ENCODE peak calls at places on chromosomes 4 and X, in six cellular contexts. K is fibroblast of mammary gland, O is AG09309, C is pancreas, U is lower leg skin, J is GM23338. A is an unnamed sample.
A peak's percentile ranks its signal among the peaks of the same experiment; 100 is the strongest.

GRCh38 chr4:145679991-145680455 is at the start of gene C4orf51:
- DNase-seq in K (peak; percentile 73), O (peak; percentile 23), C (no peak), U (no peak), J (no peak), A (peak; percentile 26)

GRCh38 chr4:70734168-70734954 is 12.6 kb downstream of the RUFY3 start:
- DNase-seq in K (peak; percentile 55), O (no peak), C (no peak), U (no peak), J (no peak), A (peak; percentile 60)

GRCh38 chr4:3239998-3240920 is 8.7 kb upstream of the MSANTD1 start:
- DNase-seq in K (no peak), O (no peak), C (peak; percentile 84), U (no peak), J (no peak), A (no peak)

GRCh38 chr4:52510939-52511583 is 148.0 kb downstream of the USP46 start:
- DNase-seq in K (no peak), O (no peak), C (no peak), U (no peak), J (no peak), A (no peak)

GRCh38 chr4:138595731-138596465 is 353.7 kb upstream of the SLC7A11 start:
- DNase-seq in K (peak; percentile 25), O (no peak), C (no peak), U (no peak), J (no peak), A (no peak)

GRCh38 chr4:109111031-109111430 is 191.4 kb downstream of the COL25A1 start:
- DNase-seq in K (no peak), O (no peak), C (no peak), U (no peak), J (no peak), A (no peak)

GRCh38 chrX:40098264-40099045 is 697 bp upstream of the BCOR start:
- DNase-seq in K (no peak), O (no peak), C (no peak), U (no peak), J (peak; percentile 72), A (peak; percentile 26)

GRCh38 chrX:46044486-46044885 is 500.7 kb downstream of the ZNF674 start:
- DNase-seq in K (peak; percentile 3), O (peak; percentile 5), C (no peak), U (no peak), J (no peak), A (peak; percentile 3)

GRCh38 chr4:15778191-15778741 is at the start of gene CD38:
- DNase-seq in K (no peak), O (no peak), C (no peak), U (no peak), J (peak; percentile 64), A (no peak)

GRCh38 chrX:115344885-115345653 is 55.6 kb downstream of the LUZP4 start:
- DNase-seq in K (peak; percentile 95), O (peak; percentile 89), C (peak; percentile 78), U (peak; percentile 82), J (peak; percentile 55), A (peak; percentile 93)

GRCh38 chr4:169410839-169411770 is 140.3 kb upstream of the SH3RF1 start:
- DNase-seq in K (peak; percentile 51), O (peak; percentile 62), C (no peak), U (peak; percentile 51), J (peak; percentile 57), A (no peak)

DNA sequence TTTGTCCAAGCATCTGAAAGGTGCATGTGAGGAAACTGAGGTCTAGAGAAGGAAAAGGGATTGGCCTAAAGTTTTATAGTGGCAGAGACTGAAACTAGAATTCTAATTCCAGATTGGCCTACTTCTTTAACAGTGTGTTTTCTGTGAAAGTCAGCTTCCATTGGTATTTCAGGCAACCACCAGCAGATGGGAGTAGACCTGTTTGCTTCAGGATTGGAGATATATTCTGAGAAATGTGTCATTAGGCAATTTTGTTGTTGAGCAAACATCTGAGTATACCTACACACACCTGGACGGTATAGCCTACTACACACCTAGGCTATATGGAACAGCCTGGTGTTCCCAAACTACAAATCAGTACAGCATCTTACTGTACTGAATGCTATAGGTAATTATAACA is 207.3 kb upstream of the RADX start:
- DNase-seq in K (no peak), O (no peak), C (no peak), U (no peak), J (peak; percentile 19), A (peak; percentile 40)
- TF ChIP-seq CTCF in K (peak; percentile 19), O (peak; percentile 39), C (no peak), U (no peak), J (peak; percentile 46), A (peak; percentile 39)

GRCh38 chr4:85147481-85148076 is 181.1 kb upstream of the WDFY3 start:
- DNase-seq in K (peak; percentile 78), O (peak; percentile 28), C (no peak), U (peak; percentile 57), J (peak; percentile 88), A (peak; percentile 74)
- TF ChIP-seq CTCF in K (peak; percentile 63), O (peak; percentile 51), C (peak; percentile 49), U (no peak), J (peak; percentile 73), A (peak; percentile 68)

GRCh38 chr4:115873048-115873447 is 759.6 kb upstream of the NDST4 start:
- DNase-seq in K (no peak), O (no peak), C (no peak), U (no peak), J (peak; percentile 3), A (no peak)
- TF ChIP-seq CTCF in K (no peak), O (no peak), C (no peak), U (no peak), J (peak; percentile 47), A (no peak)

GRCh38 chr4:118680808-118681207 is 4.4 kb upstream of the METTL14 start:
- DNase-seq in K (no peak), O (no peak), C (no peak), U (no peak), J (peak; percentile 42), A (no peak)

GRCh38 chr4:118684873-118685811 is at the start of gene METTL14:
- DNase-seq in K (peak; percentile 87), O (peak; percentile 52), C (peak; percentile 94), U (peak; percentile 90), J (peak; percentile 99), A (peak; percentile 92)

GRCh38 chr4:118683513-118683912 is 1.7 kb upstream of the METTL14 start:
- DNase-seq in K (peak; percentile 15), O (no peak), C (no peak), U (no peak), J (peak; percentile 57), A (peak; percentile 11)

GRCh38 chr4:118682928-118683327 is 2.3 kb upstream of the METTL14 start:
- DNase-seq in K (peak; percentile 47), O (peak; percentile 7), C (no peak), U (no peak), J (peak; percentile 72), A (peak; percentile 39)
- TF ChIP-seq CTCF in K (peak; percentile 64), O (peak; percentile 61), C (peak; percentile 28), U (no peak), J (peak; percentile 75), A (peak; percentile 22)

GRCh38 chrX:30488092-30488491 is 89.5 kb downstream of the TASL start:
- DNase-seq in K (peak; percentile 37), O (no peak), C (no peak), U (no peak), J (peak; percentile 22), A (peak; percentile 21)
- TF ChIP-seq CTCF in K (peak; percentile 38), O (peak; percentile 21), C (no peak), U (no peak), J (peak; percentile 27), A (no peak)

GRCh38 chrX:15468036-15468435 is 25.1 kb downstream of the PIR start:
- DNase-seq in K (peak; percentile 81), O (peak; percentile 35), C (no peak), U (peak; percentile 62), J (peak; percentile 27), A (peak; percentile 67)
- TF ChIP-seq CTCF in K (peak; percentile 55), O (peak; percentile 51), C (no peak), U (no peak), J (peak; percentile 39), A (peak; percentile 52)

GRCh38 chr4:183211533-183211932 is 108.5 kb downstream of the CLDN22 start:
- DNase-seq in K (no peak), O (no peak), C (no peak), U (no peak), J (no peak), A (no peak)
- TF ChIP-seq CTCF in K (no peak), O (no peak), C (no peak), U (no peak), J (no peak), A (no peak)

GRCh38 chrX:110418857-110419249 is 60.2 kb downstream of the RTL9 start:
- DNase-seq in K (peak; percentile 83), O (no peak), C (no peak), U (no peak), J (no peak), A (no peak)

GRCh38 chrX:110421499-110422455 is 63.1 kb downstream of the RTL9 start:
- DNase-seq in K (no peak), O (no peak), C (no peak), U (no peak), J (no peak), A (peak; percentile 79)

GRCh38 chrX:110417128-110417527 is 58.5 kb downstream of the RTL9 start:
- DNase-seq in K (no peak), O (no peak), C (no peak), U (no peak), J (no peak), A (no peak)

GRCh38 chrX:110418220-110418856 is 59.7 kb downstream of the RTL9 start:
- DNase-seq in K (peak; percentile 81), O (no peak), C (no peak), U (no peak), J (peak; percentile 64), A (no peak)

GRCh38 chrX:110420771-110421498 is 62.3 kb downstream of the RTL9 start:
- DNase-seq in K (peak; percentile 31), O (no peak), C (no peak), U (no peak), J (no peak), A (peak; percentile 36)
- TF ChIP-seq CTCF in K (peak; percentile 31), O (no peak), C (peak; percentile 13), U (no peak), J (peak; percentile 43), A (no peak)

GRCh38 chrX:137171626-137172025 is 137.8 kb upstream of the GPR101 start:
- DNase-seq in K (no peak), O (no peak), C (no peak), U (no peak), J (no peak), A (no peak)
- TF ChIP-seq CTCF in K (no peak), O (no peak), C (no peak), U (no peak), J (no peak), A (no peak)

DNA sequence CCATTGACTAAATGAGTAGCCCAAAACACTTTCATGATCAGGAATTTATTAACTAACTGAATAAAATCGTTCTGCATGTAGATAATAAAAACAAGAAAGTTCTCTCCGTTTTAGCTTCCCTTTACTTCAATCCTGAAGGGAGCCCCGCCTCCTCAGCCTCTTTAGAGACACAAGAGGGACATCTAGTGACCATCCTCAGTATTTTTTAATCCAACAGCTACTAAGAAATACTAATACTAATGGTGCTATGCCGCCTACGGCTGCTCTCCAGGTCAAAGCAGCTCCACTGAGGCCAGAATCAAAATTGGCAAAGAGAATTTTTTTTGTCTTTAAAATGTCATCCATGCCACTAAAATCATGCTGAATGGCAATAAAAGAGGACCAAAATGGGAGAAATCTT is 3.2 kb upstream of the PCDH19 start:
- DNase-seq in K (peak; percentile 61), O (peak; percentile 13), C (no peak), U (no peak), J (peak; percentile 80), A (peak; percentile 77)
- TF ChIP-seq CTCF in K (peak; percentile 48), O (peak; percentile 54), C (peak; percentile 36), U (no peak), J (peak; percentile 61), A (peak; percentile 66)

A was measured in MCF 10A.